ENCODE peak calls at places on chromosome 1, in five cellular contexts. One of them, this sample, is unnamed.

GRCh38 chr1:8661185-8662110 is 156.0 kb downstream of the RERE start:
- DNase-seq in activated T-cell treated with anti-CD3 and anti-CD28 coated beads for 1 hour: no peak
- DNase-seq in neural crest cell: no peak
- DNase-seq in cardiac muscle cell: no peak
- DNase-seq in nephron progenitor cell: no peak
- DNase-seq in this sample: no peak

GRCh38 chr1:32993215-32993566 is 28.6 kb upstream of the RNF19B start:
- DNase-seq in activated T-cell treated with anti-CD3 and anti-CD28 coated beads for 1 hour: no peak
- DNase-seq in nephron progenitor cell: no peak
- DNase-seq in cardiac muscle cell: no peak
- DNase-seq in neural crest cell: no peak
- DNase-seq in this sample: no peak

GRCh38 chr1:42962641-42963377 is 4.1 kb upstream of the SLC2A1 start:
- DNase-seq in nephron progenitor cell: peak; percentile 54
- DNase-seq in cardiac muscle cell: peak; percentile 92
- DNase-seq in neural crest cell: no peak
- DNase-seq in activated T-cell treated with anti-CD3 and anti-CD28 coated beads for 1 hour: no peak
- DNase-seq in this sample: no peak

GRCh38 chr1:231393668-231394067 is 28.4 kb downstream of the EGLN1 start:
- DNase-seq in nephron progenitor cell: no peak
- DNase-seq in activated T-cell treated with anti-CD3 and anti-CD28 coated beads for 1 hour: no peak
- DNase-seq in cardiac muscle cell: peak; percentile 31
- DNase-seq in neural crest cell: no peak
- DNase-seq in this sample: no peak

GRCh38 chr1:111399792-111400610 is 27.5 kb downstream of the OVGP1 start:
- DNase-seq in neural crest cell: peak; percentile 66
- DNase-seq in cardiac muscle cell: peak; percentile 68
- DNase-seq in activated T-cell treated with anti-CD3 and anti-CD28 coated beads for 1 hour: peak; percentile 40
- DNase-seq in nephron progenitor cell: peak; percentile 54
- DNase-seq in this sample: no peak

GRCh38 chr1:89518116-89518780 is 6.4 kb upstream of the LRRC8B start:
- DNase-seq in activated T-cell treated with anti-CD3 and anti-CD28 coated beads for 1 hour: no peak
- DNase-seq in nephron progenitor cell: no peak
- DNase-seq in cardiac muscle cell: peak; percentile 22
- DNase-seq in neural crest cell: no peak
- DNase-seq in this sample: no peak

GRCh38 chr1:160131803-160132565 is 16.4 kb downstream of the ATP1A2 start:
- DNase-seq in neural crest cell: no peak
- DNase-seq in activated T-cell treated with anti-CD3 and anti-CD28 coated beads for 1 hour: no peak
- DNase-seq in nephron progenitor cell: no peak
- DNase-seq in cardiac muscle cell: no peak
- DNase-seq in this sample: no peak

GRCh38 chr1:167538657-167539056 is 14.9 kb downstream of the CREG1 start:
- DNase-seq in nephron progenitor cell: no peak
- DNase-seq in activated T-cell treated with anti-CD3 and anti-CD28 coated beads for 1 hour: no peak
- DNase-seq in neural crest cell: no peak
- DNase-seq in cardiac muscle cell: peak; percentile 17
- DNase-seq in this sample: no peak

GRCh38 chr1:53442297-53442696 is 16.9 kb upstream of the DMRTB1 start:
- DNase-seq in cardiac muscle cell: no peak
- DNase-seq in nephron progenitor cell: no peak
- DNase-seq in activated T-cell treated with anti-CD3 and anti-CD28 coated beads for 1 hour: no peak
- DNase-seq in neural crest cell: no peak
- DNase-seq in this sample: no peak

GRCh38 chr1:29706936-29707335 is 470.6 kb downstream of the PTPRU start:
- DNase-seq in nephron progenitor cell: peak; percentile 83
- DNase-seq in neural crest cell: peak; percentile 52
- DNase-seq in activated T-cell treated with anti-CD3 and anti-CD28 coated beads for 1 hour: no peak
- DNase-seq in cardiac muscle cell: peak; percentile 81
- DNase-seq in this sample: peak; percentile 54

GRCh38 chr1:207051615-207051943 is 571 bp upstream of the YOD1 start:
- DNase-seq in activated T-cell treated with anti-CD3 and anti-CD28 coated beads for 1 hour: no peak
- DNase-seq in cardiac muscle cell: no peak
- DNase-seq in nephron progenitor cell: no peak
- DNase-seq in neural crest cell: no peak
- DNase-seq in this sample: no peak

GRCh38 chr1:201676651-201677050 is 137.7 kb downstream of the NAV1 start:
- DNase-seq in nephron progenitor cell: no peak
- DNase-seq in activated T-cell treated with anti-CD3 and anti-CD28 coated beads for 1 hour: no peak
- DNase-seq in neural crest cell: no peak
- DNase-seq in cardiac muscle cell: no peak
- DNase-seq in this sample: no peak

GRCh38 chr1:210505601-210506564 is 177.2 kb downstream of the HHAT start:
- DNase-seq in nephron progenitor cell: no peak
- DNase-seq in activated T-cell treated with anti-CD3 and anti-CD28 coated beads for 1 hour: no peak
- DNase-seq in neural crest cell: no peak
- DNase-seq in cardiac muscle cell: peak; percentile 40
- DNase-seq in this sample: no peak

GRCh38 chr1:184633785-184634184 is 120.9 kb downstream of the EDEM3 start:
- DNase-seq in activated T-cell treated with anti-CD3 and anti-CD28 coated beads for 1 hour: no peak
- DNase-seq in cardiac muscle cell: no peak
- DNase-seq in nephron progenitor cell: no peak
- DNase-seq in neural crest cell: no peak
- DNase-seq in this sample: no peak

GRCh38 chr1:7553042-7553690 is 217.9 kb upstream of the VAMP3 start:
- DNase-seq in nephron progenitor cell: no peak
- DNase-seq in activated T-cell treated with anti-CD3 and anti-CD28 coated beads for 1 hour: no peak
- DNase-seq in cardiac muscle cell: no peak
- DNase-seq in neural crest cell: no peak
- DNase-seq in this sample: no peak

GRCh38 chr1:246165826-246166709 is 341.0 kb downstream of the SMYD3 start:
- DNase-seq in nephron progenitor cell: no peak
- DNase-seq in neural crest cell: no peak
- DNase-seq in cardiac muscle cell: no peak
- DNase-seq in activated T-cell treated with anti-CD3 and anti-CD28 coated beads for 1 hour: no peak
- DNase-seq in this sample: no peak

GRCh38 chr1:172308577-172308976 is 111.9 kb upstream of the C1orf105 start:
- DNase-seq in activated T-cell treated with anti-CD3 and anti-CD28 coated beads for 1 hour: no peak
- DNase-seq in nephron progenitor cell: no peak
- DNase-seq in cardiac muscle cell: no peak
- DNase-seq in neural crest cell: no peak
- DNase-seq in this sample: no peak

GRCh38 chr1:94090761-94091160 is 30.2 kb downstream of the ABCA4 start:
- DNase-seq in neural crest cell: no peak
- DNase-seq in activated T-cell treated with anti-CD3 and anti-CD28 coated beads for 1 hour: no peak
- DNase-seq in cardiac muscle cell: no peak
- DNase-seq in nephron progenitor cell: no peak
- DNase-seq in this sample: no peak

GRCh38 chr1:225874431-225874830 is 7.7 kb downstream of the TMEM63A start:
- DNase-seq in activated T-cell treated with anti-CD3 and anti-CD28 coated beads for 1 hour: no peak
- DNase-seq in neural crest cell: no peak
- DNase-seq in nephron progenitor cell: no peak
- DNase-seq in cardiac muscle cell: no peak
- DNase-seq in this sample: no peak

GRCh38 chr1:186236921-186237320 is 138.1 kb downstream of the TPR start:
- DNase-seq in neural crest cell: no peak
- DNase-seq in activated T-cell treated with anti-CD3 and anti-CD28 coated beads for 1 hour: no peak
- DNase-seq in cardiac muscle cell: no peak
- DNase-seq in nephron progenitor cell: no peak
- DNase-seq in this sample: peak; percentile 17

GRCh38 chr1:118335372-118335771 is 150.3 kb upstream of the SPAG17 start:
- DNase-seq in activated T-cell treated with anti-CD3 and anti-CD28 coated beads for 1 hour: no peak
- DNase-seq in cardiac muscle cell: no peak
- DNase-seq in nephron progenitor cell: no peak
- DNase-seq in neural crest cell: no peak
- DNase-seq in this sample: no peak

GRCh38 chr1:119947468-119947867 is 51.2 kb upstream of the ADAM30 start:
- DNase-seq in cardiac muscle cell: no peak
- DNase-seq in nephron progenitor cell: no peak
- DNase-seq in neural crest cell: no peak
- DNase-seq in activated T-cell treated with anti-CD3 and anti-CD28 coated beads for 1 hour: no peak
- DNase-seq in this sample: no peak

GRCh38 chr1:47696404-47696910 is 258.6 kb downstream of the FOXD2 start:
- DNase-seq in neural crest cell: no peak
- DNase-seq in nephron progenitor cell: no peak
- DNase-seq in cardiac muscle cell: no peak
- DNase-seq in activated T-cell treated with anti-CD3 and anti-CD28 coated beads for 1 hour: no peak
- DNase-seq in this sample: no peak

GRCh38 chr1:206835186-206835585 is 30.2 kb upstream of the IL20 start:
- DNase-seq in activated T-cell treated with anti-CD3 and anti-CD28 coated beads for 1 hour: no peak
- DNase-seq in nephron progenitor cell: no peak
- DNase-seq in cardiac muscle cell: no peak
- DNase-seq in neural crest cell: no peak
- DNase-seq in this sample: no peak

GRCh38 chr1:177343445-177343844 is 172.7 kb downstream of the BRINP2 start:
- DNase-seq in activated T-cell treated with anti-CD3 and anti-CD28 coated beads for 1 hour: no peak
- DNase-seq in nephron progenitor cell: peak; percentile 22
- DNase-seq in neural crest cell: no peak
- DNase-seq in cardiac muscle cell: no peak
- DNase-seq in this sample: no peak

GRCh38 chr1:150243003-150243402 is 7.1 kb upstream of the ANP32E start:
- DNase-seq in cardiac muscle cell: no peak
- DNase-seq in activated T-cell treated with anti-CD3 and anti-CD28 coated beads for 1 hour: no peak
- DNase-seq in nephron progenitor cell: no peak
- DNase-seq in neural crest cell: no peak
- DNase-seq in this sample: no peak

GRCh38 chr1:2566106-2567045 is 10.2 kb downstream of the TNFRSF14 start:
- DNase-seq in cardiac muscle cell: no peak
- DNase-seq in activated T-cell treated with anti-CD3 and anti-CD28 coated beads for 1 hour: no peak
- DNase-seq in neural crest cell: no peak
- DNase-seq in nephron progenitor cell: no peak
- DNase-seq in this sample: no peak

GRCh38 chr1:48442864-48443619 is 29.0 kb downstream of the SPATA6 start:
- DNase-seq in activated T-cell treated with anti-CD3 and anti-CD28 coated beads for 1 hour: no peak
- DNase-seq in neural crest cell: no peak
- DNase-seq in nephron progenitor cell: no peak
- DNase-seq in cardiac muscle cell: peak; percentile 3
- DNase-seq in this sample: no peak